ENCODE peak calls at places on chromosome 15, in seven cellular contexts. A, X, E, D, P, V and G are unnamed samples. For H3K4me1, the result is how much of the 10 kb centered on the place peaks cover.

GRCh38 chr15:63348392-63348791 is 33.3 kb downstream of the CA12 start:
- DNase-seq in X (peak), A (no peak), E (no peak), V (no peak), P (no peak), D (no peak), G (peak)

GRCh38 chr15:63539517-63539916 is 35.1 kb downstream of the USP3 start:
- DNase-seq in X (no peak), D (no peak), P (no peak), E (no peak), V (no peak), A (no peak), G (no peak)

GRCh38 chr15:66234798-66235197 is 18.8 kb downstream of the MEGF11 start:
- DNase-seq in P (no peak), E (no peak), X (no peak), A (no peak), V (no peak), D (no peak), G (no peak)

GRCh38 chr15:65334586-65335231 is 30.2 kb downstream of the RNU5B-1 start:
- DNase-seq in P (peak), X (no peak), E (no peak), V (no peak), A (peak), D (peak), G (peak)

GRCh38 chr15:67957435-67958139 is 96.5 kb upstream of the PIAS1 start:
- DNase-seq in P (no peak), X (no peak), A (no peak), E (no peak), D (no peak), V (no peak), G (no peak)

GRCh38 chr15:25739687-25740121 is 123.4 kb downstream of the ATP10A start:
- DNase-seq in A (no peak), D (no peak), X (peak), P (peak), V (no peak), E (peak), G (no peak)

GRCh38 chr15:45573961-45574629 is 13.1 kb upstream of the BLOC1S6 start:
- DNase-seq in D (peak), E (peak), V (peak), A (peak), X (no peak), P (peak), G (peak)

GRCh38 chr15:74182131-74182530 is 8.6 kb downstream of the ISLR start:
- DNase-seq in D (no peak), X (no peak), A (no peak), P (no peak), V (no peak), E (no peak), G (no peak)

GRCh38 chr15:44145495-44145894 is 49.6 kb downstream of the FRMD5 start:
- DNase-seq in X (peak), E (no peak), A (no peak), P (no peak), D (no peak), V (no peak), G (no peak)

GRCh38 chr15:91045065-91045464 is 22.7 kb upstream of the VPS33B start:
- DNase-seq in X (no peak), D (no peak), A (no peak), E (no peak), P (no peak), V (no peak), G (no peak)

GRCh38 chr15:31472636-31473383 is 146.2 kb downstream of the KLF13 start:
- DNase-seq in A (no peak), P (no peak), D (no peak), E (peak), V (no peak), X (peak), G (peak)

GRCh38 chr15:35427091-35427490 is 118.9 kb downstream of the DPH6 start:
- DNase-seq in E (no peak), P (peak), V (no peak), X (peak), D (no peak), A (no peak), G (peak)

GRCh38 chr15:84023636-84024035 is 211.9 kb upstream of the GOLGA6L4 start:
- DNase-seq in X (peak), D (no peak), E (no peak), A (peak), V (peak), P (peak), G (peak)

GRCh38 chr15:84950570-84951111 is 31.0 kb upstream of the PDE8A start:
- DNase-seq in A (no peak), E (no peak), P (no peak), X (no peak), D (no peak), V (peak), G (no peak)

GRCh38 chr15:48361690-48362089 is 30.5 kb downstream of the DUT start:
- DNase-seq in D (no peak), P (no peak), X (peak), A (no peak), V (no peak), E (no peak), G (no peak)

GRCh38 chr15:37536967-37537624 is 397.3 kb upstream of the TMCO5A start:
- DNase-seq in X (peak), A (no peak), P (no peak), V (no peak), E (no peak), D (no peak), G (peak)

GRCh38 chr15:22810735-22811338 is 24.4 kb downstream of the NIPA1 start:
- DNase-seq in D (no peak), A (no peak), P (no peak), E (no peak), X (peak), V (no peak), G (no peak)

GRCh38 chr15:63061971-63062370 is 19.4 kb downstream of the TPM1 start:
- DNase-seq in D (no peak), E (no peak), V (no peak), P (no peak), X (peak), A (no peak), G (no peak)

GRCh38 chr15:31489801-31490646 is 163.4 kb downstream of the KLF13 start:
- DNase-seq in A (peak), D (no peak), P (peak), X (peak), V (peak), E (peak), G (peak)

GRCh38 chr15:91146728-91147127 is 46.7 kb downstream of the SV2B start:
- DNase-seq in P (no peak), D (no peak), V (no peak), E (no peak), X (no peak), A (no peak), G (no peak)

GRCh38 chr15:96341465-96342142 is 11.1 kb downstream of the NR2F2 start:
- DNase-seq in A (peak), X (no peak), D (no peak), E (peak), P (no peak), V (no peak), G (peak)

GRCh38 chr15:82040862-82041261 is 5.0 kb downstream of the MEX3B start:
- DNase-seq in E (peak), X (no peak), D (peak), P (peak), V (no peak), A (peak), G (no peak)

GRCh38 chr15:86183765-86184491 is 104.3 kb downstream of the AGBL1 start:
- DNase-seq in E (no peak), A (no peak), P (no peak), V (no peak), D (no peak), X (no peak), G (no peak)

GRCh38 chr15:89805241-89806216 is 9.1 kb downstream of the ANPEP start:
- DNase-seq in D (no peak), P (no peak), E (no peak), V (no peak), X (no peak), A (no peak), G (no peak)

GRCh38 chr15:68666120-68666811 is 87.5 kb downstream of the CORO2B start:
- DNase-seq in D (no peak), P (no peak), E (peak), A (peak), X (no peak), V (no peak), G (no peak)

GRCh38 chr15:54150255-54150654 is 172.0 kb downstream of the UNC13C start:
- DNase-seq in V (no peak), X (peak), E (no peak), A (no peak), D (no peak), P (no peak), G (no peak)

GRCh38 chr15:83398591-83398990 is 48.5 kb upstream of the SH3GL3 start:
- DNase-seq in A (no peak), P (no peak), E (no peak), V (no peak), X (peak), D (no peak), G (peak)

GRCh38 chr15:53351373-53351772 is 408.1 kb downstream of the WDR72 start:
- DNase-seq in E (no peak), D (no peak), X (no peak), V (no peak), P (peak), A (no peak), G (no peak)

GRCh38 chr15:81785181-81785580 is 260.6 kb downstream of the MEX3B start:
- DNase-seq in D (no peak), V (no peak), P (no peak), A (no peak), X (no peak), E (no peak), G (no peak)

GRCh38 chr15:73972984-73973682 is 19.0 kb downstream of the STOML1 start:
- DNase-seq in X (peak), A (peak), V (peak), D (peak), E (peak), P (peak), G (peak)

GRCh38 chr15:48191574-48192225 is at the start of gene CTXN2:
- DNase-seq in V (no peak), D (peak), X (no peak), E (no peak), A (peak), P (peak), G (peak)

GRCh38 chr15:40095381-40096093 is 13.1 kb downstream of the BMF start:
- DNase-seq in E (no peak), P (no peak), A (no peak), X (no peak), V (no peak), D (no peak), G (no peak)
- H3K4me1 ChIP-seq in E (under half), P (under half), A (half or more), X (half or more), V (half or more), D (half or more), G (half or more)

GRCh38 chr15:80576519-80577090 is 118.5 kb upstream of the ABHD17C start:
- DNase-seq in A (no peak), V (no peak), E (peak), P (no peak), X (no peak), D (no peak), G (no peak)
- H4K8ac ChIP-seq in A (no peak), V (no peak), E (no peak), P (no peak), X (no peak), D (no peak), G (no peak)

DNA sequence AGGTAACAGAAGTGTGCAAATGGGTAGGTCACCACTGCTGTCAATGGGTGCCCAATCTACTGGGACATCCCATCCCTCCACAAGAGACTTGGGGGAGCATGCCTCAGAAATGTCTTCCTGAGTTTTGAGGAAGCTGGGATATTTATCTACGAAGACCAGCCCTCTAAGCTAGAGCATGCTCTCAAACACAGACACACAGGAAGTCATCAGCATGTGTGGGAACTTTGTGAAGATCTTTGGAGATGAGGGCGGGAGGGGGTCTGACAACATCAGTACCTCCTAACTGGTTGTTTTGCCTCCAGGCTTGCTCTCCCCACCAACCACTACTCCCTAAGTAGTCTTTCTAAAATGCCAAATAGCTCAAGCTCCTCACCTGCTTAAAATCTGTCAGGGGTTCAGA is 3.5 kb upstream of the MEF2A start:
- DNase-seq in V (no peak), X (no peak), E (no peak), D (no peak), A (no peak), P (peak), G (no peak)
- H3K23ac ChIP-seq in V (no peak), X (no peak), E (no peak), D (no peak), A (no peak), P (no peak), G (no peak)

GRCh38 chr15:88604972-88605506 is 16.1 kb upstream of the AEN start:
- DNase-seq in D (no peak), X (no peak), E (no peak), V (no peak), P (no peak), A (no peak), G (no peak)

GRCh38 chr15:88605507-88606436 is 15.4 kb upstream of the AEN start:
- DNase-seq in D (peak), V (no peak), X (peak), P (peak), A (peak), E (peak), G (peak)

GRCh38 chr15:88606437-88606794 is 14.7 kb upstream of the AEN start:
- DNase-seq in E (no peak), D (no peak), P (no peak), X (no peak), A (no peak), V (no peak), G (no peak)

GRCh38 chr15:88603885-88604284 is 17.3 kb upstream of the AEN start:
- DNase-seq in P (no peak), A (no peak), E (no peak), V (no peak), X (no peak), D (no peak), G (no peak)

GRCh38 chr15:88604381-88604951 is 16.7 kb upstream of the AEN start:
- DNase-seq in V (no peak), P (no peak), D (no peak), E (no peak), X (no peak), A (no peak), G (no peak)
- H3K4me1 ChIP-seq in V (under half), P (under half), D (under half), E (under half), X (under half), A (under half), G (under half)